ENCODE peak calls at places on chromosome 5, in eight cellular contexts. X, R, O, U, M, T, A and G are unnamed samples.

GRCh38 chr5:173496129-173496882 is 120.1 kb downstream of the BOD1 start:
- DNase-seq in X (no peak), M (peak; percentile 76), U (no peak), T (no peak), O (peak; percentile 63), R (no peak), A (no peak), G (no peak)

GRCh38 chr5:5424736-5425135 is 2.3 kb downstream of the ICE1 start:
- DNase-seq in T (no peak), U (no peak), O (no peak), A (no peak), R (no peak), M (no peak), X (no peak), G (no peak)

GRCh38 chr5:89064691-89065207 is 181.8 kb upstream of the MEF2C start:
- DNase-seq in T (no peak), A (no peak), O (no peak), X (no peak), M (no peak), U (no peak), R (no peak), G (no peak)

GRCh38 chr5:41527201-41527779 is 16.9 kb upstream of the PLCXD3 start:
- DNase-seq in A (no peak), R (no peak), M (no peak), U (no peak), O (peak; percentile 98), X (no peak), T (no peak), G (no peak)

GRCh38 chr5:25489834-25490538 is 845.2 kb upstream of the CDH10 start:
- DNase-seq in O (no peak), M (no peak), T (no peak), A (no peak), R (no peak), X (no peak), U (no peak), G (no peak)

GRCh38 chr5:3140117-3140516 is 388.6 kb upstream of the IRX2 start:
- DNase-seq in T (no peak), M (no peak), X (no peak), A (no peak), R (no peak), U (no peak), O (no peak), G (no peak)

GRCh38 chr5:64836190-64836750 is 67.5 kb downstream of the CWC27 start:
- DNase-seq in O (peak; percentile 19), T (no peak), U (no peak), A (no peak), X (no peak), M (no peak), R (no peak), G (no peak)

GRCh38 chr5:132483101-132483500 is 7.5 kb downstream of the IRF1 start:
- DNase-seq in O (no peak), U (no peak), R (no peak), X (no peak), M (no peak), T (no peak), A (no peak), G (no peak)

GRCh38 chr5:140145223-140145622 is 19.5 kb downstream of the IGIP start:
- DNase-seq in U (no peak), M (no peak), A (no peak), X (no peak), O (no peak), R (no peak), T (no peak), G (no peak)

GRCh38 chr5:76849767-76850291 is at the start of gene S100Z:
- DNase-seq in A (no peak), T (peak; percentile 10), R (no peak), X (no peak), O (no peak), U (peak; percentile 23), M (no peak), G (no peak)